ENCODE peak calls at places on chromosomes 1 and 21, in eight cellular contexts. P, K, F, T, H, V, D and Q are unnamed samples.

GRCh38 chr1:230414694-230415093 is 11.4 kb downstream of the PGBD5 start:
- DNase-seq in P (no peak), K (peak; percentile 49), F (no peak), T (no peak), H (no peak), V (no peak), D (no peak), Q (no peak)

GRCh38 chr1:240806201-240806745 is 194.3 kb upstream of the GREM2 start:
- DNase-seq in P (no peak), K (no peak), F (no peak), T (no peak), H (no peak), V (no peak), D (no peak), Q (no peak)

GRCh38 chr1:44489481-44489880 is 84.4 kb downstream of the RNF220 start:
- DNase-seq in P (peak; percentile 68), K (no peak), F (no peak), T (no peak), H (no peak), V (no peak), D (no peak), Q (no peak)

GRCh38 chr1:966603-967295 is 467 bp downstream of the PLEKHN1 start:
- DNase-seq in P (peak; percentile 77), K (no peak), F (peak; percentile 77), T (peak; percentile 91), H (peak; percentile 27), V (peak; percentile 79), D (peak; percentile 87), Q (peak; percentile 86)

GRCh38 chr1:8342325-8342724 is 24.4 kb downstream of the SLC45A1 start:
- DNase-seq in P (peak; percentile 40), K (no peak), F (no peak), T (no peak), H (no peak), V (no peak), D (no peak), Q (no peak)

GRCh38 chr1:109392788-109393580 is 4.7 kb downstream of the SORT1 start:
- DNase-seq in P (peak; percentile 79), K (peak; percentile 80), F (peak; percentile 86), T (no peak), H (peak; percentile 27), V (no peak), D (no peak), Q (peak; percentile 68)

GRCh38 chr1:207336559-207337467 is 15.3 kb downstream of the CD55 start:
- DNase-seq in P (peak; percentile 97), K (no peak), F (no peak), T (peak; percentile 47), H (no peak), V (no peak), D (peak; percentile 43), Q (no peak)

GRCh38 chr1:54409156-54410142 is 3.3 kb upstream of the SSBP3 start:
- DNase-seq in P (no peak), K (no peak), F (no peak), T (peak; percentile 29), H (no peak), V (no peak), D (peak; percentile 69), Q (peak; percentile 78)

GRCh38 chr1:182229907-182230522 is 161.6 kb downstream of the GLUL start:
- DNase-seq in P (no peak), K (no peak), F (no peak), T (no peak), H (no peak), V (peak; percentile 31), D (no peak), Q (no peak)

GRCh38 chr1:204194771-204195170 is 1.5 kb downstream of the KISS1 start:
- DNase-seq in P (no peak), K (no peak), F (no peak), T (no peak), H (no peak), V (no peak), D (no peak), Q (no peak)

GRCh38 chr1:65068202-65069011 is 79.6 kb upstream of the AK4 start:
- DNase-seq in P (peak; percentile 45), K (no peak), F (no peak), T (peak; percentile 29), H (peak; percentile 20), V (no peak), D (peak; percentile 31), Q (peak; percentile 53)

GRCh38 chr1:241136401-241136800 is 220.6 kb downstream of the RGS7 start:
- DNase-seq in P (no peak), K (no peak), F (no peak), T (no peak), H (no peak), V (no peak), D (no peak), Q (no peak)

GRCh38 chr1:235442788-235443429 is 61.3 kb downstream of the B3GALNT2 start:
- DNase-seq in P (peak; percentile 85), K (no peak), F (no peak), T (no peak), H (peak; percentile 55), V (no peak), D (no peak), Q (no peak)

GRCh38 chr1:87523466-87523865 is 194.8 kb downstream of the LMO4 start:
- DNase-seq in P (no peak), K (no peak), F (no peak), T (no peak), H (no peak), V (no peak), D (no peak), Q (no peak)

GRCh38 chr21:35102488-35103407 is 53.6 kb upstream of the RUNX1 start:
- DNase-seq in P (peak; percentile 76), K (peak; percentile 37), F (peak; percentile 62), T (peak; percentile 32), H (no peak), V (no peak), D (peak; percentile 70), Q (peak; percentile 24)

GRCh38 chr21:43308511-43309283 is 118.2 kb downstream of the SIK1 start:
- DNase-seq in P (no peak), K (no peak), F (no peak), T (no peak), H (no peak), V (no peak), D (no peak), Q (no peak)

GRCh38 chr1:35499652-35500176 is 57.5 kb downstream of the KIAA0319L start:
- DNase-seq in P (no peak), K (no peak), F (no peak), T (no peak), H (no peak), V (no peak), D (no peak), Q (no peak)

GRCh38 chr1:146012703-146013565 is 8.6 kb downstream of the HJV start:
- DNase-seq in P (peak; percentile 86), K (peak; percentile 69), F (no peak), T (peak; percentile 59), H (peak; percentile 65), V (peak; percentile 28), D (peak; percentile 84), Q (peak; percentile 75)

GRCh38 chr1:211788626-211789025 is 41.9 kb downstream of the LPGAT1 start:
- DNase-seq in P (peak; percentile 60), K (no peak), F (no peak), T (no peak), H (no peak), V (no peak), D (no peak), Q (no peak)

GRCh38 chr1:83813571-83813970 is 185.4 kb downstream of the TTLL7 start:
- DNase-seq in P (no peak), K (no peak), F (no peak), T (no peak), H (no peak), V (no peak), D (no peak), Q (no peak)

GRCh38 chr1:9652379-9653194 is 1.1 kb downstream of the PIK3CD start:
- DNase-seq in P (peak; percentile 54), K (no peak), F (no peak), T (peak; percentile 70), H (no peak), V (peak; percentile 63), D (peak; percentile 69), Q (no peak)

GRCh38 chr1:189851806-189852367 is 625.8 kb downstream of the BRINP3 start:
- DNase-seq in P (no peak), K (no peak), F (no peak), T (no peak), H (peak; percentile 9), V (no peak), D (no peak), Q (no peak)

GRCh38 chr1:227411066-227411465 is 92.8 kb upstream of the CDC42BPA start:
- DNase-seq in P (peak; percentile 84), K (no peak), F (no peak), T (no peak), H (no peak), V (no peak), D (no peak), Q (no peak)

GRCh38 chr1:96684737-96685136 is 36.8 kb upstream of the PTBP2 start:
- DNase-seq in P (no peak), K (no peak), F (no peak), T (no peak), H (no peak), V (no peak), D (no peak), Q (no peak)

GRCh38 chr1:21673277-21673780 is 4.2 kb upstream of the RAP1GAP start:
- DNase-seq in P (peak; percentile 56), K (no peak), F (peak; percentile 77), T (no peak), H (peak; percentile 38), V (peak; percentile 46), D (no peak), Q (peak; percentile 33)

GRCh38 chr1:201423655-201424610 is 2.4 kb upstream of the TNNI1 start:
- DNase-seq in P (no peak), K (no peak), F (no peak), T (no peak), H (no peak), V (no peak), D (no peak), Q (no peak)

GRCh38 chr1:221672965-221673364 is 68.9 kb downstream of the DUSP10 start:
- DNase-seq in P (peak; percentile 49), K (no peak), F (no peak), T (no peak), H (no peak), V (no peak), D (no peak), Q (no peak)

GRCh38 chr1:234613128-234613875 is 3.3 kb upstream of the IRF2BP2 start:
- DNase-seq in P (peak; percentile 95), K (no peak), F (peak; percentile 58), T (no peak), H (no peak), V (no peak), D (no peak), Q (no peak)

GRCh38 chr21:35179990-35180557 is 131.0 kb upstream of the RUNX1 start:
- DNase-seq in P (peak; percentile 89), K (no peak), F (no peak), T (no peak), H (peak; percentile 50), V (no peak), D (peak; percentile 47), Q (no peak)

GRCh38 chr1:3483801-3484444 is 29.5 kb downstream of the ARHGEF16 start:
- DNase-seq in P (no peak), K (peak; percentile 50), F (no peak), T (peak; percentile 63), H (no peak), V (peak; percentile 95), D (peak; percentile 50), Q (peak; percentile 67)